ENCODE peak calls at places on chromosomes 12 and 14, in five cellular contexts. One of them, this sample, is unnamed.

GRCh38 chr12:26748741-26749431 is 84.1 kb downstream of the ITPR2 start:
- DNase-seq in fibroblast of lung: peak; percentile 82
- DNase-seq in left cardiac atrium: no peak
- DNase-seq in AG10803: no peak
- DNase-seq in tibial artery: no peak
- DNase-seq in this sample: peak; percentile 86

GRCh38 chr14:88129306-88130056 is 124.5 kb downstream of the GPR65 start:
- DNase-seq in tibial artery: peak; percentile 24
- DNase-seq in AG10803: peak; percentile 89
- DNase-seq in left cardiac atrium: no peak
- DNase-seq in fibroblast of lung: peak; percentile 77
- DNase-seq in this sample: no peak

GRCh38 chr12:92505373-92506340 is 197.1 kb upstream of the PLEKHG7 start:
- DNase-seq in left cardiac atrium: peak; percentile 67
- DNase-seq in AG10803: peak; percentile 24
- DNase-seq in tibial artery: peak; percentile 32
- DNase-seq in fibroblast of lung: peak; percentile 9
- DNase-seq in this sample: peak; percentile 86

GRCh38 chr12:84455598-84455997 is 457.0 kb downstream of the SLC6A15 start:
- DNase-seq in left cardiac atrium: no peak
- DNase-seq in fibroblast of lung: no peak
- DNase-seq in AG10803: peak; percentile 4
- DNase-seq in tibial artery: no peak
- DNase-seq in this sample: no peak

GRCh38 chr12:120412421-120412820 is 25.5 kb upstream of the COX6A1 start:
- DNase-seq in fibroblast of lung: no peak
- DNase-seq in AG10803: no peak
- DNase-seq in tibial artery: no peak
- DNase-seq in left cardiac atrium: no peak
- DNase-seq in this sample: no peak

GRCh38 chr12:27554421-27555186 is 30.6 kb downstream of the PPFIBP1 start:
- DNase-seq in left cardiac atrium: peak; percentile 70
- DNase-seq in tibial artery: peak; percentile 49
- DNase-seq in AG10803: peak; percentile 86
- DNase-seq in fibroblast of lung: peak; percentile 75
- DNase-seq in this sample: no peak

GRCh38 chr12:92968201-92968813 is 39.2 kb upstream of the EEA1 start:
- DNase-seq in AG10803: peak; percentile 15
- DNase-seq in tibial artery: no peak
- DNase-seq in left cardiac atrium: no peak
- DNase-seq in fibroblast of lung: no peak
- DNase-seq in this sample: no peak

GRCh38 chr12:99131761-99132199 is 486.7 kb downstream of the APAF1 start:
- DNase-seq in tibial artery: no peak
- DNase-seq in left cardiac atrium: peak; percentile 51
- DNase-seq in fibroblast of lung: peak; percentile 41
- DNase-seq in AG10803: no peak
- DNase-seq in this sample: no peak

GRCh38 chr14:45940318-45940717 is 687.3 kb upstream of the MIS18BP1 start:
- DNase-seq in tibial artery: no peak
- DNase-seq in fibroblast of lung: no peak
- DNase-seq in left cardiac atrium: no peak
- DNase-seq in AG10803: no peak
- DNase-seq in this sample: no peak

GRCh38 chr14:42002139-42002538 is 395.5 kb downstream of the LRFN5 start:
- DNase-seq in left cardiac atrium: no peak
- DNase-seq in AG10803: peak; percentile 2
- DNase-seq in tibial artery: no peak
- DNase-seq in fibroblast of lung: peak; percentile 48
- DNase-seq in this sample: no peak

GRCh38 chr12:85835810-85836715 is at the start of gene RASSF9:
- DNase-seq in left cardiac atrium: peak; percentile 72
- DNase-seq in tibial artery: peak; percentile 66
- DNase-seq in AG10803: peak; percentile 94
- DNase-seq in fibroblast of lung: peak; percentile 95
- DNase-seq in this sample: no peak

GRCh38 chr12:43835264-43835655 is 621 bp upstream of the TMEM117 start:
- DNase-seq in left cardiac atrium: no peak
- DNase-seq in AG10803: no peak
- DNase-seq in fibroblast of lung: peak; percentile 22
- DNase-seq in tibial artery: no peak
- DNase-seq in this sample: no peak

GRCh38 chr12:39070775-39071174 is 165.4 kb upstream of the CPNE8 start:
- DNase-seq in left cardiac atrium: no peak
- DNase-seq in AG10803: no peak
- DNase-seq in fibroblast of lung: peak; percentile 1
- DNase-seq in tibial artery: no peak
- DNase-seq in this sample: no peak

GRCh38 chr12:77965790-77966189 is 135.1 kb downstream of the NAV3 start:
- DNase-seq in left cardiac atrium: no peak
- DNase-seq in AG10803: peak; percentile 30
- DNase-seq in fibroblast of lung: peak; percentile 77
- DNase-seq in tibial artery: no peak
- DNase-seq in this sample: no peak

GRCh38 chr12:6614513-6615177 is 7.5 kb upstream of the CHD4 start:
- DNase-seq in left cardiac atrium: no peak
- DNase-seq in AG10803: no peak
- DNase-seq in tibial artery: no peak
- DNase-seq in fibroblast of lung: no peak
- DNase-seq in this sample: no peak

GRCh38 chr12:52901715-52902541 is 2.9 kb downstream of the KRT8 start:
- DNase-seq in fibroblast of lung: no peak
- DNase-seq in AG10803: no peak
- DNase-seq in left cardiac atrium: no peak
- DNase-seq in tibial artery: no peak
- DNase-seq in this sample: no peak

GRCh38 chr12:62806893-62807292 is 128.1 kb downstream of the PPM1H start:
- DNase-seq in left cardiac atrium: no peak
- DNase-seq in fibroblast of lung: no peak
- DNase-seq in tibial artery: no peak
- DNase-seq in AG10803: no peak
- DNase-seq in this sample: no peak

GRCh38 chr12:58106185-58106584 is 164.8 kb downstream of the ATP23 start:
- DNase-seq in left cardiac atrium: no peak
- DNase-seq in AG10803: no peak
- DNase-seq in fibroblast of lung: no peak
- DNase-seq in tibial artery: no peak
- DNase-seq in this sample: no peak

GRCh38 chr12:54251667-54252284 is 28.1 kb downstream of the CBX5 start:
- DNase-seq in AG10803: peak; percentile 56
- DNase-seq in fibroblast of lung: peak; percentile 35
- DNase-seq in tibial artery: no peak
- DNase-seq in left cardiac atrium: no peak
- DNase-seq in this sample: no peak

GRCh38 chr12:128737292-128737966 is 86.3 kb downstream of the SLC15A4 start:
- DNase-seq in tibial artery: no peak
- DNase-seq in left cardiac atrium: no peak
- DNase-seq in fibroblast of lung: no peak
- DNase-seq in AG10803: no peak
- DNase-seq in this sample: no peak

GRCh38 chr12:104219908-104220404 is 4.4 kb downstream of the TXNRD1 start:
- DNase-seq in fibroblast of lung: peak; percentile 79
- DNase-seq in tibial artery: peak; percentile 45
- DNase-seq in left cardiac atrium: no peak
- DNase-seq in AG10803: peak; percentile 70
- DNase-seq in this sample: no peak

GRCh38 chr12:27284751-27285150 is 40.7 kb downstream of the STK38L start:
- DNase-seq in left cardiac atrium: no peak
- DNase-seq in tibial artery: no peak
- DNase-seq in fibroblast of lung: peak; percentile 93
- DNase-seq in AG10803: peak; percentile 66
- DNase-seq in this sample: peak; percentile 89

GRCh38 chr12:14993117-14993516 is 20.3 kb downstream of the PDE6H start:
- DNase-seq in left cardiac atrium: no peak
- DNase-seq in fibroblast of lung: peak; percentile 38
- DNase-seq in AG10803: peak; percentile 5
- DNase-seq in tibial artery: no peak
- DNase-seq in this sample: no peak